ENCODE peak calls at places on chromosomes 4 and X, in four cellular contexts. C is GM23248, T is K562, G is mammary epithelial cell. V is an unnamed sample. For H4K20me1, the result is how much of the 10 kb centered on the place peaks cover.

GRCh38 chr4:40292313-40292759 is 42.8 kb upstream of the CHRNA9 start:
- DNase-seq in C (peak), T (peak), G (peak), V (peak)

GRCh38 chr4:48346594-48346993 is 5.3 kb downstream of the SLAIN2 start:
- DNase-seq in C (peak), T (no peak), G (peak), V (no peak)

GRCh38 chr4:125428832-125429231 is 114.1 kb downstream of the FAT4 start:
- DNase-seq in C (no peak), T (no peak), G (no peak), V (no peak)

GRCh38 chrX:13373027-13373806 is 53.4 kb upstream of the ATXN3L start:
- DNase-seq in C (peak), T (no peak), G (peak), V (no peak)

GRCh38 chrX:123475068-123475724 is 257.7 kb downstream of the THOC2 start:
- DNase-seq in C (peak), T (peak), G (peak), V (no peak)

GRCh38 chrX:73913580-73913979 is 350.6 kb downstream of the CHIC1 start:
- DNase-seq in C (no peak), T (no peak), G (peak), V (no peak)

GRCh38 chrX:154396948-154397887 is 959 bp upstream of the RPL10 start:
- DNase-seq in C (peak), T (peak), G (peak), V (no peak)

GRCh38 chrX:129577473-129577872 is 37.4 kb downstream of the OCRL start:
- DNase-seq in C (peak), T (peak), G (peak), V (no peak)

GRCh38 chr4:1039493-1040343 is 28.3 kb downstream of the FGFRL1 start:
- DNase-seq in C (peak), T (peak), G (no peak), V (no peak)

GRCh38 chrX:22165732-22166457 is 106.8 kb upstream of the CBLL2 start:
- DNase-seq in C (peak), T (no peak), G (peak), V (no peak)
- H2AFZ ChIP-seq in C (no peak), T (no peak), G (no peak), V (no peak)

GRCh38 chr4:113695328-113696169 is 66.0 kb downstream of the CAMK2D start:
- DNase-seq in C (no peak), T (no peak), G (no peak), V (no peak)

GRCh38 chr4:113699772-113700171 is 61.8 kb downstream of the CAMK2D start:
- DNase-seq in C (peak), T (no peak), G (peak), V (no peak)

GRCh38 chr4:113700602-113701150 is 60.9 kb downstream of the CAMK2D start:
- DNase-seq in C (no peak), T (no peak), G (no peak), V (no peak)

GRCh38 chr4:113693993-113694392 is 67.5 kb downstream of the CAMK2D start:
- DNase-seq in C (no peak), T (no peak), G (no peak), V (no peak)

GRCh38 chr4:113697429-113697828 is 64.1 kb downstream of the CAMK2D start:
- DNase-seq in C (no peak), T (no peak), G (no peak), V (no peak)
- H4K20me1 ChIP-seq in C (under half), T (under half), G (under half), V (under half)

DNA sequence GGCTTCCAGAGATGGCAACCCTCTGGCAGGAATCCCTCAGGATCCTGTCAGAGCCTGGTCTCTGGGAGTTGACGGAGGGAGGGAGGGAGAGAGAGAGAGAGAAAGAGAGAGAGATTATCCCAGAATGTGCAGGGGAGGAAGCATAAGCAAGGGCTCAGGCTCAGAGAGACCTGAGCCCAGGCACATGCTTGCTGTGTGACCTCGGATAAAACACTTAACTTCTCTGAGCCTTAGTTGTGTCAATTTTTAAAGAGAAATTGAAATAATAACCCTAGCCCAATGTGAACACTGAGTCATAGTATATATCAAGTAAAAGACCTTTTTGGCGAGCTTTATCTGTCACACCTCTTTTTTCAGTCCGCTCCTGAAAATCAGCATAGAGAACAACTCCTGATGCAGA is 473 bp upstream of the USP51 start:
- DNase-seq in C (no peak), T (no peak), G (no peak), V (no peak)
- H2AFZ ChIP-seq in C (peak), T (peak), G (peak), V (no peak)

GRCh38 chrX:17525266-17525665 is 150.3 kb downstream of the NHS start:
- DNase-seq in C (no peak), T (no peak), G (no peak), V (no peak)

GRCh38 chrX:17527932-17528331 is 152.9 kb downstream of the NHS start:
- DNase-seq in C (no peak), T (no peak), G (no peak), V (no peak)

GRCh38 chrX:17525762-17526555 is 151.0 kb downstream of the NHS start:
- DNase-seq in C (peak), T (no peak), G (no peak), V (no peak)

GRCh38 chrX:17529349-17529748 is 154.3 kb downstream of the NHS start:
- DNase-seq in C (peak), T (no peak), G (no peak), V (no peak)

GRCh38 chrX:17527135-17527701 is 152.2 kb downstream of the NHS start:
- DNase-seq in C (no peak), T (no peak), G (no peak), V (no peak)
- H4K20me1 ChIP-seq in C (under half), T (under half), G (under half), V (under half)

GRCh38 chr4:29051381-29051965 is 1668.7 kb upstream of the PCDH7 start:
- DNase-seq in C (no peak), T (no peak), G (peak), V (no peak)
- H2AFZ ChIP-seq in C (no peak), T (no peak), G (no peak), V (no peak)